ENCODE peak calls at places on chromosomes 16 and 17, in five cellular contexts. F is CD8-positive, alpha-beta T cell; L is PC-3; K is BJ; D is MM.1S. A is an unnamed sample.

GRCh38 chr16:87457051-87457611 is 35.7 kb downstream of the ZCCHC14 start:
- DNase-seq in K (no peak), F (no peak), L (peak), D (no peak), A (no peak)

GRCh38 chr16:4293822-4294457 is 21.1 kb upstream of the TFAP4 start:
- DNase-seq in K (no peak), F (no peak), D (no peak), L (peak), A (peak)

GRCh38 chr17:71283486-71283885 is 837.3 kb upstream of the SOX9 start:
- DNase-seq in L (no peak), K (no peak), D (no peak), F (no peak), A (no peak)

GRCh38 chr17:74877592-74878543 is 5.1 kb upstream of the FDXR start:
- DNase-seq in K (no peak), L (peak), F (no peak), D (no peak), A (no peak)

GRCh38 chr16:25063102-25063501 is 47.9 kb upstream of the ARHGAP17 start:
- DNase-seq in K (no peak), L (no peak), D (no peak), F (no peak), A (peak)

GRCh38 chr16:64846966-64847365 is 274.9 kb downstream of the CDH11 start:
- DNase-seq in F (no peak), D (no peak), K (no peak), L (no peak), A (no peak)

GRCh38 chr17:29124931-29125270 is 55.3 kb downstream of the MYO18A start:
- DNase-seq in L (peak), F (no peak), K (no peak), D (no peak), A (no peak)

GRCh38 chr16:77062878-77063566 is 128.0 kb upstream of the MON1B start:
- DNase-seq in F (no peak), K (no peak), D (no peak), L (no peak), A (no peak)

GRCh38 chr16:89004209-89004831 is 27.3 kb upstream of the CBFA2T3 start:
- DNase-seq in L (no peak), D (no peak), F (no peak), K (no peak), A (peak)

GRCh38 chr17:56528636-56529170 is 64.8 kb upstream of the NOG start:
- DNase-seq in D (no peak), K (no peak), L (no peak), F (no peak), A (no peak)

GRCh38 chr17:17495448-17496188 is 577 bp downstream of the RASD1 start:
- DNase-seq in F (no peak), K (no peak), L (peak), D (no peak), A (peak)

GRCh38 chr16:89292443-89293078 is 75.1 kb downstream of the ZNF778 start:
- DNase-seq in D (no peak), L (no peak), K (no peak), F (no peak), A (no peak)

GRCh38 chr16:11391576-11391975 is 46.3 kb downstream of the RMI2 start:
- DNase-seq in K (no peak), F (no peak), D (no peak), L (peak), A (no peak)

GRCh38 chr16:87924041-87924851 is 12.1 kb downstream of the CA5A start:
- DNase-seq in L (no peak), K (no peak), F (no peak), D (no peak), A (peak)

GRCh38 chr16:29664133-29664912 is 1.3 kb downstream of the SPN start:
- DNase-seq in K (no peak), L (no peak), F (no peak), D (no peak), A (peak)

GRCh38 chr17:66459811-66460270 is 157.4 kb downstream of the PRKCA start:
- DNase-seq in D (no peak), F (no peak), K (peak), L (peak), A (no peak)

GRCh38 chr16:31081428-31082351 is 7.1 kb downstream of the PRSS53 start:
- DNase-seq in L (no peak), K (no peak), D (no peak), F (no peak), A (no peak)

GRCh38 chr16:23020084-23020483 is 129.2 kb downstream of the USP31 start:
- DNase-seq in K (no peak), L (no peak), F (no peak), D (no peak), A (no peak)

GRCh38 chr17:37752482-37752881 is 7.6 kb upstream of the HNF1B start:
- DNase-seq in K (peak), L (peak), D (no peak), F (no peak), A (no peak)

GRCh38 chr17:58531661-58532554 is 17.5 kb upstream of the MTMR4 start:
- DNase-seq in L (peak), K (no peak), F (peak), D (peak), A (peak)

GRCh38 chr17:34782271-34782670 is 179.0 kb downstream of the CCT6B start:
- DNase-seq in F (no peak), L (no peak), D (no peak), K (no peak), A (no peak)

GRCh38 chr17:6755281-6755680 is 565 bp upstream of the XAF1 start:
- DNase-seq in D (no peak), K (peak), F (no peak), L (no peak), A (no peak)

GRCh38 chr16:75621170-75621477 is 2.0 kb downstream of the ADAT1 start:
- DNase-seq in D (peak), F (no peak), L (peak), K (peak), A (peak)

GRCh38 chr17:65121916-65122821 is 15.0 kb upstream of the RGS9 start:
- DNase-seq in F (no peak), K (no peak), L (peak), D (peak), A (no peak)

GRCh38 chr16:79776243-79776884 is 175.8 kb upstream of the MAF start:
- DNase-seq in D (no peak), F (no peak), L (no peak), K (no peak), A (no peak)

GRCh38 chr17:68290268-68290954 is 516 bp downstream of the SLC16A6 start:
- DNase-seq in K (no peak), D (peak), F (peak), L (peak), A (peak)
- TF ChIP-seq CTCF in K (no peak), D (no peak), F (no peak), L (no peak), A (no peak)

DNA sequence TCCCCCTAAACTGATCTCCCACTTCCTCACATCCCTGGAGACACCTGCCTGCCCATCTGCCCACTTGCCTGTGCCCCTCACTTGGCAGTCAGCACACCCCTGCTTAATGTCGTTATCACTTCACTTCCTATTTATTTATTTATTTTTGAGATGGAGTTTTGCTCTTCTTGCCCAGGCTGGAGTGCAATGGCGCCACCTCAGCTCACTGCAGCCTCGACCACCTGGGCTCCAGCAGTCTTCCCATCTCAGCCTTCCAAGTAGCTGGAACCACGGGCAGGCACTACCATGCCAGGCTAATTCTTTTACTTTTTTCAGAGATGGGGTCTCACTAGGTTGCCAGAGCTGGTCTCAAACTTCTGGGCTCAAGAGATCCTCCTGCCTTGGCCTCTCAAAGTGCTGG is 23.5 kb upstream of the PHOSPHO1 start:
- DNase-seq in K (no peak), L (no peak), F (no peak), D (no peak), A (no peak)
- TF ChIP-seq CTCF in K (no peak), L (peak), F (no peak), D (no peak), A (no peak)

GRCh38 chr16:15949210-15950166 is at the start of gene ABCC1:
- DNase-seq in L (peak), F (peak), K (no peak), D (peak), A (peak)
- TF ChIP-seq CTCF in L (peak), F (peak), K (peak), D (no peak), A (no peak)

DNA sequence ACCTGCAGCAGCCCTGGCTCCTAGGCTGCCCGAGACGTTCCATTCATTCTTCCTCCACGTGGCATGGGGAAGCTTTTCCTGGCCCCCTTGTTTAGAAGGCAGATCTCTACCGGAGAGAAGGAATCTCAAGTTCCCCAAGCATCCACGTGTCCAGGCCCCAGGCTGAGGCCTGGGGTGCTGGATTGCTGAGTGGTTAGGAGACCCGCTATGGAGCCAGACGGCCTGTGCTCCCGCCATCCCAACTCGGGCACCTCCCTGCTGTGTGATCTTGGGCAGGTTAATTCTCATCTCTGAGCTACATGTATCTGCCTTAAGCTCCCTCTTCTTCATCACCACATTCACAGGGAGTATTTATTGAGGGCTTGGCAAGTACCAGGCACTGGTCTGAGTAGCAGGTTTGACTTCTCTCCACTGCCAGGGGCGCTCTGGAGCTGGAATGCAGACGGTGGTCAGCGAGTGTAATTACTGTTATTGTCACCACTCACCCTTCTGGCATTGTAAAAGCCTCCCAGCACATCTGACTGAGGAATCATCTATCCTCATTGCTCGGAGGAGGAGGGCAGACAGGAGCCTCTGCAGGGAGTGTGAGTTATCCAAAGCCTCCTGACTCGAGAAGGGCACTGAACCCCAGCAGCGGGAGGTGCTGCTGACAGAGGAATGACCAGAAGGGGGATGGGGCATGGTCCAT is 1.1 kb upstream of the ADGRG1 start:
- DNase-seq in K (peak), D (no peak), F (no peak), L (peak), A (no peak)
- TF ChIP-seq CTCF in K (peak), D (no peak), F (no peak), L (peak), A (no peak)

DNA sequence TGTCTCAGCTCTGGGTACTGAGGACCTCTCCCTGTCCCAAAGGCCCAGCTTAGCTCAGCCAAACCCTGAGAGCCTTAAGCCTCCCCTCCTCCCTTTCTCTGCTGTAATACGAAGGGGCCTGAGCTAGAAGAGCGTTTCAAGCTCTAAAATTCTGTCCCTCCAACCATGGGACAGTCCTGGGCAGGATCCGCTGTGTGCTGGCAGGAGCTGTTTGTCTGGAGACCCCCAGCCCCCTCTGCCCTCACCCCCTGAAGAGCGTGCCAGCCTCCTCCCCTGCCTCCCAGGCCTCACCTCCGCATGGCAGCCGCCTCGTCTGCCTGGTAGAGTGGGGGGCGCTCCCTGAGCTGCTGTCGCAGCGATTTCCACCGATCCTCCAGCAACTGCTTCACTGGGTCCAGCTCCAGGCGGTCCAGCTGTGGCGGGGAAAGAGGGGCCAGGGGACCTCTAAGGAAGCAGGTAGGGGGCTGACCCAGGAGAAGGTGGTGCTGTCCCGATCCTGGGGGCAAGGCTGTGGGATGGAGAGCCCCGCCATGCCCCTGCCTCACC is 14.7 kb downstream of the UBALD2 start:
- DNase-seq in F (no peak), K (no peak), L (no peak), D (no peak), A (no peak)
- TF ChIP-seq CTCF in F (no peak), K (no peak), L (no peak), D (no peak), A (no peak)

GRCh38 chr17:36068524-36068923 is 4.5 kb downstream of the CCL18 start:
- DNase-seq in K (no peak), D (no peak), L (no peak), F (no peak), A (no peak)
- TF ChIP-seq CTCF in K (no peak), D (no peak), L (no peak), F (no peak), A (no peak)

GRCh38 chr16:1457489-1458245 is 13.3 kb upstream of the CCDC154 start:
- DNase-seq in L (no peak), D (no peak), K (no peak), F (no peak), A (no peak)

GRCh38 chr16:1458336-1458976 is 14.1 kb upstream of the CCDC154 start:
- DNase-seq in F (no peak), D (no peak), L (no peak), K (peak), A (peak)

GRCh38 chr16:1460602-1461138 is 14.2 kb downstream of the CLCN7 start:
- DNase-seq in L (no peak), F (no peak), K (no peak), D (no peak), A (no peak)

GRCh38 chr16:1459967-1460366 is 14.9 kb downstream of the CLCN7 start:
- DNase-seq in L (no peak), D (no peak), F (no peak), K (no peak), A (no peak)

DNA sequence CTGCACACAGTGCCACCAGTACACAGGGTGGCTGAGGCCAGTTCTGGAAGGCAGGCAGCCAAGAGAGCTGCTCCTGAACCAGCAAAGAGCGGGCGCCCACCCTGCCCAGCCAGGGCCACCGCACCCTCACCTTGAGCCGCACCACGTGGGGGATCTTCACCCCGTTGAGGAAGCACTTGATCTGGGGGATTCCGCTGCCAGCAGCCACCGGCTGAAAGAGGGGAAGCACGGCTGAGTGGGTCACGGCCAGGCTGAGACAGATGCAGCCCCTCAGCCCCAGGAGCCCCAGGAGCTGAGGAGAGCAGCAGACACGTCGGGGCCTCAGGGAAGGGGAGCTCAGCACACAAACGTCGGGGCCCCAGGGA is 14.6 kb upstream of the CCDC154 start:
- DNase-seq in F (no peak), D (no peak), L (no peak), K (no peak), A (peak)
- TF ChIP-seq CTCF in F (no peak), D (no peak), L (no peak), K (no peak), A (no peak)

GRCh38 chr17:50164697-50164988 is 1.2 kb upstream of the SGCA start:
- DNase-seq in K (no peak), F (no peak), L (no peak), D (no peak), A (no peak)

GRCh38 chr17:50165466-50165865 is 339 bp upstream of the SGCA start:
- DNase-seq in L (no peak), D (no peak), K (no peak), F (no peak), A (no peak)

GRCh38 chr17:50166518-50167181 is 845 bp downstream of the SGCA start:
- DNase-seq in K (no peak), L (no peak), D (no peak), F (no peak), A (no peak)

GRCh38 chr17:50165066-50165465 is 739 bp upstream of the SGCA start:
- DNase-seq in D (no peak), K (no peak), L (no peak), F (no peak), A (no peak)

DNA sequence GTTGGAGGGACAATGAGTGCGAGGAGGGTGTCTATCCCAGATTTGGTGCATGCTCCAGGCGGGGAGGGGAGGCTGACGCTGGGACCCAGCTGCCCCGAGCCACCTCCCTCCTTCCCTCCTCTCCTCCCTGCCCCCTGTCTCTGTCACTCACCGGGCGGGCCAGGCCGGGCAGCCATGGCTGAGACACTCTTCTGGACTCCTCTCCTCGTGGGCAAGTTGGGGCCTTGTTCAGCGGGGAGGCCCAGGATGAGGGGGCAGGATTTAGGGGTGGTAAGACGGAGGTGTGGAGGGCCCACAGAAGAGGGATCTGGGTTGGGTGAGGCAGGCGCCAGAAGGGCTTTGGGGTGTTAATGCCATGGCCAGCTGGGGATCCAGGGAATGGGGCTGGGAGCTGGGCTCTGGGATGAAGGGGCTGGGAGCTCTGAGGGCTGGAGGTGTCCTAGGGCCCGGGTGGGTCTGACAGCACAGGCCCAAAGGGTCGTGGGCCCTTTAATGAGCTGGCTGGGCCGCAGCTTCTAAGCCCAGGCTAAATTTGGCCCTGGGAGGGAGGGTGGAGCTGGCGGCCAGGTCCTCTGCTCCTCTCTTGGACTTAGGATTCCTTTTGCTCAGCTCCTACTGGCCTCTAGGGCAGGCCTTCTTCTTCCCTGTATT is at the start of gene SGCA:
- DNase-seq in D (no peak), F (no peak), K (no peak), L (no peak), A (no peak)
- TF ChIP-seq CTCF in D (no peak), F (no peak), K (no peak), L (no peak), A (no peak)

A was measured in GM10248.